ENCODE peak calls at places on chromosomes 13 and 19, in ten cellular contexts. One of them, this sample, is unnamed.

GRCh38 chr13:97879646-97880297 is 73.7 kb upstream of the IPO5 start:
- DNase-seq in body of pancreas: no peak
- DNase-seq in heart right ventricle: no peak
- DNase-seq in breast epithelium: no peak
- DNase-seq in cardiac fibroblast: peak
- DNase-seq in fibroblast of lung: peak
- DNase-seq in astrocyte: peak
- DNase-seq in psoas muscle: no peak
- DNase-seq in esophagus muscularis mucosa: peak
- DNase-seq in AG09309: peak
- DNase-seq in this sample: peak

GRCh38 chr19:41977916-41978315 is 16.1 kb downstream of the ATP1A3 start:
- DNase-seq in body of pancreas: no peak
- DNase-seq in heart right ventricle: no peak
- DNase-seq in breast epithelium: no peak
- DNase-seq in cardiac fibroblast: no peak
- DNase-seq in fibroblast of lung: no peak
- DNase-seq in astrocyte: no peak
- DNase-seq in psoas muscle: no peak
- DNase-seq in esophagus muscularis mucosa: no peak
- DNase-seq in AG09309: no peak
- DNase-seq in this sample: no peak

GRCh38 chr13:80618777-80619176 is 277.9 kb upstream of the SPRY2 start:
- DNase-seq in body of pancreas: no peak
- DNase-seq in heart right ventricle: no peak
- DNase-seq in breast epithelium: no peak
- DNase-seq in cardiac fibroblast: peak
- DNase-seq in fibroblast of lung: no peak
- DNase-seq in astrocyte: no peak
- DNase-seq in psoas muscle: no peak
- DNase-seq in esophagus muscularis mucosa: no peak
- DNase-seq in AG09309: no peak
- DNase-seq in this sample: no peak

GRCh38 chr13:60654405-60654804 is 257.4 kb downstream of the TDRD3 start:
- DNase-seq in body of pancreas: peak
- DNase-seq in heart right ventricle: peak
- DNase-seq in breast epithelium: no peak
- DNase-seq in cardiac fibroblast: peak
- DNase-seq in fibroblast of lung: peak
- DNase-seq in astrocyte: no peak
- DNase-seq in psoas muscle: no peak
- DNase-seq in esophagus muscularis mucosa: no peak
- DNase-seq in AG09309: no peak
- DNase-seq in this sample: peak

GRCh38 chr19:15199219-15199651 is 1.6 kb downstream of the NOTCH3 start:
- DNase-seq in body of pancreas: no peak
- DNase-seq in heart right ventricle: no peak
- DNase-seq in breast epithelium: no peak
- DNase-seq in cardiac fibroblast: no peak
- DNase-seq in fibroblast of lung: no peak
- DNase-seq in astrocyte: no peak
- DNase-seq in psoas muscle: no peak
- DNase-seq in esophagus muscularis mucosa: no peak
- DNase-seq in AG09309: no peak
- DNase-seq in this sample: no peak

GRCh38 chr19:17346109-17346671 is 8.8 kb downstream of the GTPBP3 start:
- DNase-seq in body of pancreas: peak
- DNase-seq in heart right ventricle: peak
- DNase-seq in breast epithelium: no peak
- DNase-seq in cardiac fibroblast: peak
- DNase-seq in fibroblast of lung: peak
- DNase-seq in astrocyte: no peak
- DNase-seq in psoas muscle: peak
- DNase-seq in esophagus muscularis mucosa: no peak
- DNase-seq in AG09309: no peak
- DNase-seq in this sample: peak

GRCh38 chr13:34951528-34951927 is 9.5 kb downstream of the NBEA start:
- DNase-seq in body of pancreas: no peak
- DNase-seq in heart right ventricle: no peak
- DNase-seq in breast epithelium: no peak
- DNase-seq in cardiac fibroblast: no peak
- DNase-seq in fibroblast of lung: no peak
- DNase-seq in astrocyte: no peak
- DNase-seq in psoas muscle: no peak
- DNase-seq in esophagus muscularis mucosa: no peak
- DNase-seq in AG09309: no peak
- DNase-seq in this sample: no peak

GRCh38 chr19:1826557-1827521 is 14.8 kb upstream of the ATP8B3 start:
- DNase-seq in body of pancreas: no peak
- DNase-seq in heart right ventricle: no peak
- DNase-seq in breast epithelium: no peak
- DNase-seq in cardiac fibroblast: no peak
- DNase-seq in fibroblast of lung: no peak
- DNase-seq in astrocyte: no peak
- DNase-seq in psoas muscle: no peak
- DNase-seq in esophagus muscularis mucosa: no peak
- DNase-seq in AG09309: no peak
- DNase-seq in this sample: no peak

GRCh38 chr13:100738176-100738855 is 63.7 kb upstream of the TMTC4 start:
- DNase-seq in body of pancreas: no peak
- DNase-seq in heart right ventricle: no peak
- DNase-seq in breast epithelium: no peak
- DNase-seq in cardiac fibroblast: no peak
- DNase-seq in fibroblast of lung: no peak
- DNase-seq in astrocyte: no peak
- DNase-seq in psoas muscle: no peak
- DNase-seq in esophagus muscularis mucosa: no peak
- DNase-seq in AG09309: no peak
- DNase-seq in this sample: no peak

DNA sequence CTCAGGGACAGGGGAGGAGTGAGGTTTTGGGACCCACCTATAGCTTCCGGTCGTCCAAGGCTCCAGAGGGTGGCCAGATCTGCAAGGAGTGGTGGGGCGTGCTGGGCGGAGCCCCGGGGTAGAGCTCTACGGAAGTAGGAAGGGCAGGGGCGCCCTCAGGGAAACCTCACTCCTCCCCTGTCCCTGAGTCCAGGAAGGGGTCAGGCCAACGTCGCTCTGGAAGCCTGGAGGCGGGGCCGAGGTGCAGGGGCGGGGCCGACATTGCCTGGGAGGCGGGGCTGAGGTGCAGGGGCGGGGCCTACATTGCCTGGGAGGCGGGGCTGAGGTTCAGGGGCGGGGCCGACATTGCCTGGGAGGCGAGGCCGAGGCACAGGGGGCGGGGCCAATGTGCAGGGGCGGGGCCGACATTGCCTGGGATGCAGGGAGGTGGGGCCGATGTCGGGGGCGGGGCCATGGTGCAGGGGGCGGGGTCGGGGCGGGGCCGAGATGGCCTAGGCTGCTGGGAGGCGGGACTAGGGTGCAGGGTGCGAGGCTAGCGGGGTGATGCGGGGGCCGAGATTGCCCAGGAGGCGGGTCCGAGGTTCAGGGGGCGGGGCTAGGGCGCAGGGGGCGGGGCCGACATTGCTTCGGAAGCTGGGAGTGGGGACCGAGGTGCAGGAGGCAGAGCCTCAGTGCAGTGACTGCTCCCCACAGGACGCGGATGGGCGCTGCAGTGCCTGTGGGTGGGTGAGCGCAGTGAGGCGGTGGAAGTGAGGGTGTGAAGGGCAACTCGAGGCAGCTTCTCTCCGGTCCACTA is 4.9 kb upstream of the PALM start:
- DNase-seq in body of pancreas: peak
- DNase-seq in heart right ventricle: peak
- DNase-seq in breast epithelium: no peak
- DNase-seq in cardiac fibroblast: peak
- DNase-seq in fibroblast of lung: peak
- DNase-seq in astrocyte: no peak
- DNase-seq in psoas muscle: peak
- DNase-seq in esophagus muscularis mucosa: no peak
- DNase-seq in AG09309: no peak
- DNase-seq in this sample: peak
- H3K4me3 ChIP-seq in body of pancreas: no peak
- H3K4me3 ChIP-seq in heart right ventricle: peak
- H3K4me3 ChIP-seq in breast epithelium: peak
- H3K4me3 ChIP-seq in cardiac fibroblast: peak
- H3K4me3 ChIP-seq in fibroblast of lung: no peak
- H3K4me3 ChIP-seq in astrocyte: no peak
- H3K4me3 ChIP-seq in psoas muscle: peak
- H3K4me3 ChIP-seq in esophagus muscularis mucosa: peak
- H3K4me3 ChIP-seq in AG09309: no peak
- H3K4me3 ChIP-seq in this sample: no peak

DNA sequence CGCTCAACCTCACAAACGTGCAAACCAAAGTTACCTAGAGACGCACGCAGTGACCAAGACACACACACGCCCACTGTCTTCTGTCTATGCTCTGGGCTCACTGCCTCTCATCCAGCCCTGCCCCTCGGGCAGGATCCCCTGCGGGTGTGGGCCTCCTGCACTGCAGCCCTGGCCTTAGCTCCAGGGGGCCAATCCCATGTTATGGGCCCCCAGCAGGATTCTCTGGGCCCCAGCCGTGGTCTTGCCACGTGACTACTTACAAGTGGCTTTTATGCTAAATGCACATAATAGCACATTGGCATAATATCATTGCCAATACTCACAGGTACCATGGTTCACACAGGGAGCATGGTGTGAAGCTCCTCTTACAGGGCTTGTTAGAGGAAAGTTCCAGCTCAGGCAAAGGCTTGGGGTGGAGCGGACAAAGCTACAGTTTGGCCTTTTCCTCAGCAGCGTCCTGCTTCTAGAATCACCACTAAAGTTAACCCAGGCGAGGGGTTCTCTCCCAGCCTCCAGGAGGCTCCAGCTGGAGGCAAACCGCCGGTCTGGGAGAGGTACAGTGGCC is 37.4 kb downstream of the CEBPA start:
- DNase-seq in body of pancreas: no peak
- DNase-seq in heart right ventricle: no peak
- DNase-seq in breast epithelium: no peak
- DNase-seq in cardiac fibroblast: no peak
- DNase-seq in fibroblast of lung: no peak
- DNase-seq in astrocyte: no peak
- DNase-seq in psoas muscle: no peak
- DNase-seq in esophagus muscularis mucosa: no peak
- DNase-seq in AG09309: no peak
- DNase-seq in this sample: no peak
- H3K4me3 ChIP-seq in body of pancreas: no peak
- H3K4me3 ChIP-seq in heart right ventricle: no peak
- H3K4me3 ChIP-seq in breast epithelium: no peak
- H3K4me3 ChIP-seq in cardiac fibroblast: no peak
- H3K4me3 ChIP-seq in fibroblast of lung: no peak
- H3K4me3 ChIP-seq in astrocyte: no peak
- H3K4me3 ChIP-seq in psoas muscle: no peak
- H3K4me3 ChIP-seq in esophagus muscularis mucosa: no peak
- H3K4me3 ChIP-seq in AG09309: no peak
- H3K4me3 ChIP-seq in this sample: no peak

DNA sequence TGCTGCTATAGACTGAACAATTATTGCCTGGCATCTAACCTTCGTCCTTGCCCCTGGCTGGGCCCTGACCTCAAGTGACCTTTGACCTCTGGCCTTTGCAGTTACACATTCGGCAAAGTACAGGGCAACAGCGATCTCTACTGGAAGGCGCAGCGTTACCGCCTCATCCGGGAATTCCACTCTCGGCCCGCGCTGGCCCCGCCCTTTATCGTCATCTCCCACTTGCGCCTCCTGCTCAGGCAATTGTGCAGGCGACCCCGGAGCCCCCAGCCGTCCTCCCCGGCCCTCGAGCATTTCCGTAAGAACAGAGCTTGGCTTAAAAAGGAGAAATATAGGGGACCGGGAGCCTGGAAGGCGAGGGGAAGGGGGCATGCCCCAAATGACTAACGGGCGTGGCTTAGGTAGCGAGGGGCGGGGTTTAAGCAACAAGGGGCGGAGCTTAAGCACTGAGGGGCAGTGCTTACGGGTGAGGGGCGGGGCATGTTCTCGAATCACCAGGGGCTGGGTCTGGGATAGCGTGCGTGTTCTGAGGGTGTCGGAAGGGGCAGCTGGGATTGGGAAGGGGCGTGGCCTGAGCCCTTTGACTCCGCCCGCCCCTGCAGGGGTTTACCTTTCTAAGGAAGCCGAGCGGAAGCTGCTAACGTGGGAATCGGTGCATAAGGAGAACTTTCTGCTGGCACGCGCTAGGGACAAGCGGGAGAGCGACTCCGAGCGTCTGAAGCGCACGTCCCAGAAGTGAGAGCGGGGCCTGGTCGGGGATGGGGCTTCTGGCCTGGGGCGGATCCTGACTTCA is 52.7 kb downstream of the TRPM4 start:
- DNase-seq in body of pancreas: peak
- DNase-seq in heart right ventricle: no peak
- DNase-seq in breast epithelium: no peak
- DNase-seq in cardiac fibroblast: no peak
- DNase-seq in fibroblast of lung: peak
- DNase-seq in astrocyte: no peak
- DNase-seq in psoas muscle: no peak
- DNase-seq in esophagus muscularis mucosa: no peak
- DNase-seq in AG09309: no peak
- DNase-seq in this sample: no peak
- H3K4me3 ChIP-seq in body of pancreas: no peak
- H3K4me3 ChIP-seq in heart right ventricle: no peak
- H3K4me3 ChIP-seq in breast epithelium: no peak
- H3K4me3 ChIP-seq in cardiac fibroblast: no peak
- H3K4me3 ChIP-seq in fibroblast of lung: peak
- H3K4me3 ChIP-seq in astrocyte: no peak
- H3K4me3 ChIP-seq in psoas muscle: no peak
- H3K4me3 ChIP-seq in esophagus muscularis mucosa: peak
- H3K4me3 ChIP-seq in AG09309: no peak
- H3K4me3 ChIP-seq in this sample: peak

GRCh38 chr19:34904521-34904845 is 22.2 kb upstream of the ZNF30 start:
- DNase-seq in body of pancreas: no peak
- DNase-seq in heart right ventricle: no peak
- DNase-seq in breast epithelium: no peak
- DNase-seq in cardiac fibroblast: no peak
- DNase-seq in fibroblast of lung: no peak
- DNase-seq in astrocyte: no peak
- DNase-seq in psoas muscle: no peak
- DNase-seq in esophagus muscularis mucosa: no peak
- DNase-seq in AG09309: no peak
- DNase-seq in this sample: no peak

GRCh38 chr19:34900245-34900644 is 26.5 kb upstream of the ZNF30 start:
- DNase-seq in body of pancreas: no peak
- DNase-seq in heart right ventricle: no peak
- DNase-seq in breast epithelium: no peak
- DNase-seq in cardiac fibroblast: no peak
- DNase-seq in fibroblast of lung: no peak
- DNase-seq in astrocyte: no peak
- DNase-seq in psoas muscle: no peak
- DNase-seq in esophagus muscularis mucosa: no peak
- DNase-seq in AG09309: no peak
- DNase-seq in this sample: no peak

GRCh38 chr19:34904846-34905527 is 21.7 kb upstream of the ZNF30 start:
- DNase-seq in body of pancreas: no peak
- DNase-seq in heart right ventricle: no peak
- DNase-seq in breast epithelium: no peak
- DNase-seq in cardiac fibroblast: no peak
- DNase-seq in fibroblast of lung: no peak
- DNase-seq in astrocyte: no peak
- DNase-seq in psoas muscle: no peak
- DNase-seq in esophagus muscularis mucosa: no peak
- DNase-seq in AG09309: no peak
- DNase-seq in this sample: no peak
- H3K4me3 ChIP-seq in body of pancreas: no peak
- H3K4me3 ChIP-seq in heart right ventricle: peak
- H3K4me3 ChIP-seq in breast epithelium: peak
- H3K4me3 ChIP-seq in cardiac fibroblast: no peak
- H3K4me3 ChIP-seq in fibroblast of lung: no peak
- H3K4me3 ChIP-seq in astrocyte: no peak
- H3K4me3 ChIP-seq in psoas muscle: no peak
- H3K4me3 ChIP-seq in esophagus muscularis mucosa: no peak
- H3K4me3 ChIP-seq in AG09309: no peak
- H3K4me3 ChIP-seq in this sample: no peak

This sample was measured in brain microvascular endothelial cell.